ENCODE peak calls at places on chromosome X, in five cellular contexts. P is GM12878, S is K562, T is HepG2, I is H1. Q is an unnamed sample.

GRCh38 chrX:106415276-106415895 is 196.4 kb upstream of the RADX start:
- DNase-seq in P (no peak), S (peak), T (peak), I (no peak), Q (peak)

GRCh38 chrX:1531106-1531890 is 5.7 kb downstream of the P2RY8 start:
- DNase-seq in P (no peak), S (no peak), T (no peak), I (no peak), Q (no peak)

GRCh38 chrX:12972239-12972638 is 2.7 kb upstream of the TMSB4X start:
- DNase-seq in P (no peak), S (no peak), T (no peak), I (no peak), Q (no peak)

GRCh38 chrX:153887385-153887784 is 1.4 kb upstream of the L1CAM start:
- DNase-seq in P (no peak), S (no peak), T (no peak), I (no peak), Q (no peak)

GRCh38 chrX:56798866-56799864 is 70.1 kb downstream of the NBDY start:
- DNase-seq in P (no peak), S (no peak), T (peak), I (no peak), Q (peak)

GRCh38 chrX:78822157-78822683 is 74.7 kb downstream of the LPAR4 start:
- DNase-seq in P (no peak), S (no peak), T (no peak), I (no peak), Q (no peak)

GRCh38 chrX:151710457-151710856 is 5.4 kb upstream of the FATE1 start:
- DNase-seq in P (no peak), S (no peak), T (no peak), I (no peak), Q (no peak)

GRCh38 chrX:38570396-38570795 is 9.1 kb downstream of the TSPAN7 start:
- DNase-seq in P (no peak), S (no peak), T (no peak), I (no peak), Q (no peak)

GRCh38 chrX:124804962-124805361 is 458.6 kb downstream of the SH2D1A start:
- DNase-seq in P (no peak), S (peak), T (no peak), I (no peak), Q (no peak)

GRCh38 chrX:40734956-40735317 is 405 bp downstream of the MED14 start:
- DNase-seq in P (no peak), S (peak), T (no peak), I (no peak), Q (no peak)

GRCh38 chrX:123803331-123803983 is 56.4 kb upstream of the XIAP start:
- DNase-seq in P (no peak), S (peak), T (peak), I (no peak), Q (peak)

GRCh38 chrX:7233632-7234406 is 85.9 kb upstream of the PUDP start:
- DNase-seq in P (no peak), S (no peak), T (no peak), I (no peak), Q (no peak)

GRCh38 chrX:13750204-13750603 is 15.7 kb downstream of the OFD1 start:
- DNase-seq in P (no peak), S (peak), T (peak), I (no peak), Q (peak)

GRCh38 chrX:21798677-21799219 is 40.7 kb upstream of the MBTPS2 start:
- DNase-seq in P (no peak), S (no peak), T (peak), I (no peak), Q (no peak)

GRCh38 chrX:107766470-107767140 is 9.0 kb downstream of the TSC22D3 start:
- DNase-seq in P (no peak), S (no peak), T (no peak), I (no peak), Q (no peak)

GRCh38 chrX:55754861-55755294 is 37.3 kb downstream of the RRAGB start:
- DNase-seq in P (peak), S (no peak), T (no peak), I (no peak), Q (no peak)

GRCh38 chrX:148457279-148457678 is 43.1 kb upstream of the AFF2 start:
- DNase-seq in P (no peak), S (no peak), T (no peak), I (no peak), Q (no peak)

GRCh38 chrX:148459343-148459742 is 41.1 kb upstream of the AFF2 start:
- DNase-seq in P (peak), S (no peak), T (no peak), I (no peak), Q (no peak)
- H3K9ac ChIP-seq in P (no peak), S (no peak), T (no peak), I (no peak), Q (no peak)

GRCh38 chrX:120751683-120752082 is 121.8 kb upstream of the C1GALT1C1 start:
- DNase-seq in P (no peak), S (no peak), T (no peak), I (no peak), Q (no peak)
- TF ChIP-seq RFX5 in P (no peak), S (no peak), T (no peak), I (no peak), Q (no peak)

DNA sequence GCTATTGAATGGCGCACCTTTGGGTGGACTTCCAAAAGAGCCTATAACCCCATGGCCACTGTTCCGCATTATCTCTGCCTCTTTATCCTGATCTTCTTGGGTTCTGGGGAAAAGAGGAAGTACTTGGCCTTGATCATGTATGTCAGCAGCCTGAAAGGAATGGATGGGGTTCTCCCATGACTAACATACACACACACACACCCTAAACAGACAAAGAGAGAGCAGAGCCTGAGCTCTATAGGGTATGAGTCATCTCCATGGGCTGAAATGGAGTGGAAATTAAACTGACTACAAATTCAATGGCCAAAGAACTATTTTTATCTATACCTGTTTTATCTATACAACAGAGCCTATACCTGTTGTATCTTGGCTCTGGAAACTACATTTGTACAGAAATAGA is 141.5 kb upstream of the MTMR8 start:
- DNase-seq in P (no peak), S (no peak), T (no peak), I (no peak), Q (no peak)
- TF ChIP-seq MAX in P (no peak), S (no peak), T (no peak), I (no peak), Q (no peak)

GRCh38 chrX:2610246-2611170 is 80.6 kb upstream of the CD99 start:
- DNase-seq in P (no peak), S (no peak), T (no peak), I (no peak), Q (no peak)

GRCh38 chrX:2620576-2620975 is 70.5 kb upstream of the CD99 start:
- DNase-seq in P (no peak), S (no peak), T (no peak), I (no peak), Q (no peak)

GRCh38 chrX:2609431-2610238 is 81.5 kb upstream of the CD99 start:
- DNase-seq in P (no peak), S (peak), T (no peak), I (no peak), Q (no peak)

DNA sequence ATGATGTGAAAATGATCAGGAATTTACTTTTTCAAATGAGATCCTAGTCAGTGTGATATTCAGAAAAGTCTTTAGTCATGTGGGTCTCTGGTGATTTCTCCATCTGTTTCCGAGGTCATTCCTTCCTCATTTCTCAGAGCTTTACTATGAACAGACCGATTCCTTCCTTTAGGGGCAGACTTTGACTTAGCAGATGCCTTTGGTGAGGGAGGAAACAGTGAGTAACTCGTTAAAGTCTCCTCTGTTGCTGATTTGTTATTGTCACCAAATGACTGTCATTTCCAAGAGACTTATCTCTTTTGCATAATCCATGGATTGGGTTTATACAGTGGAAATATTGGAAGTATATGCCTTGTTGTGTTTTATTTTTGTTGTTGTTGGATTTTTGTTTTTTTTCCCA is 76.2 kb upstream of the CD99 start:
- DNase-seq in P (no peak), S (peak), T (no peak), I (no peak), Q (no peak)
- H3K9ac ChIP-seq in P (no peak), S (no peak), T (no peak), I (no peak), Q (no peak)

Q was measured in SK-N-SH.